ENCODE peak calls at places on chromosome 11, in ten cellular contexts. One of them, this sample, is unnamed.

GRCh38 chr11:32088117-32088941 is 2.5 kb upstream of the RCN1 start:
- DNase-seq in SJCRH30: peak; percentile 95
- DNase-seq in NCI-H345: peak; percentile 17
- DNase-seq in fibroblast of the conjunctiva: peak; percentile 82
- DNase-seq in activated CD4-positive, alpha-beta T cell treated with anti-CD3 and anti-CD28 coated beads, Interleukin-2, amount 50 U/mL, for 4 hours: no peak
- DNase-seq in activated T-cell treated with anti-CD3 and anti-CD28 coated beads, Interleukin-2, amount 50 U/mL, for 72 hours: peak; percentile 36
- DNase-seq in heart left ventricle: peak; percentile 61
- DNase-seq in NCI-H146: no peak
- DNase-seq in fibroblast of lung: peak; percentile 89
- DNase-seq in stimulated activated CD8-positive, alpha-beta memory T cell treated with anti-CD3 and anti-CD28 coated beads, Interleukin-7, amount 100 ng/mL, for 1 hour: no peak
- DNase-seq in this sample: peak; percentile 65

GRCh38 chr11:1433568-1433967 is 43.8 kb downstream of the BRSK2 start:
- DNase-seq in SJCRH30: no peak
- DNase-seq in NCI-H345: no peak
- DNase-seq in fibroblast of the conjunctiva: no peak
- DNase-seq in activated CD4-positive, alpha-beta T cell treated with anti-CD3 and anti-CD28 coated beads, Interleukin-2, amount 50 U/mL, for 4 hours: no peak
- DNase-seq in activated T-cell treated with anti-CD3 and anti-CD28 coated beads, Interleukin-2, amount 50 U/mL, for 72 hours: no peak
- DNase-seq in heart left ventricle: no peak
- DNase-seq in NCI-H146: no peak
- DNase-seq in fibroblast of lung: no peak
- DNase-seq in stimulated activated CD8-positive, alpha-beta memory T cell treated with anti-CD3 and anti-CD28 coated beads, Interleukin-7, amount 100 ng/mL, for 1 hour: no peak
- DNase-seq in this sample: no peak

GRCh38 chr11:65355013-65355775 is 643 bp downstream of the TIGD3 start:
- DNase-seq in SJCRH30: peak; percentile 50
- DNase-seq in NCI-H345: peak; percentile 83
- DNase-seq in fibroblast of the conjunctiva: no peak
- DNase-seq in activated CD4-positive, alpha-beta T cell treated with anti-CD3 and anti-CD28 coated beads, Interleukin-2, amount 50 U/mL, for 4 hours: peak; percentile 70
- DNase-seq in activated T-cell treated with anti-CD3 and anti-CD28 coated beads, Interleukin-2, amount 50 U/mL, for 72 hours: peak; percentile 42
- DNase-seq in heart left ventricle: no peak
- DNase-seq in NCI-H146: peak; percentile 93
- DNase-seq in fibroblast of lung: no peak
- DNase-seq in stimulated activated CD8-positive, alpha-beta memory T cell treated with anti-CD3 and anti-CD28 coated beads, Interleukin-7, amount 100 ng/mL, for 1 hour: peak; percentile 14
- DNase-seq in this sample: peak; percentile 50

GRCh38 chr11:19511413-19512183 is 201.0 kb upstream of the NAV2 start:
- DNase-seq in SJCRH30: peak; percentile 86
- DNase-seq in NCI-H345: peak; percentile 82
- DNase-seq in fibroblast of the conjunctiva: peak; percentile 20
- DNase-seq in activated CD4-positive, alpha-beta T cell treated with anti-CD3 and anti-CD28 coated beads, Interleukin-2, amount 50 U/mL, for 4 hours: no peak
- DNase-seq in activated T-cell treated with anti-CD3 and anti-CD28 coated beads, Interleukin-2, amount 50 U/mL, for 72 hours: no peak
- DNase-seq in heart left ventricle: peak; percentile 62
- DNase-seq in NCI-H146: peak; percentile 57
- DNase-seq in fibroblast of lung: peak; percentile 73
- DNase-seq in stimulated activated CD8-positive, alpha-beta memory T cell treated with anti-CD3 and anti-CD28 coated beads, Interleukin-7, amount 100 ng/mL, for 1 hour: no peak
- DNase-seq in this sample: peak; percentile 60

GRCh38 chr11:86595401-86595800 is 77.0 kb downstream of the ME3 start:
- DNase-seq in SJCRH30: no peak
- DNase-seq in NCI-H345: no peak
- DNase-seq in fibroblast of the conjunctiva: no peak
- DNase-seq in activated CD4-positive, alpha-beta T cell treated with anti-CD3 and anti-CD28 coated beads, Interleukin-2, amount 50 U/mL, for 4 hours: no peak
- DNase-seq in activated T-cell treated with anti-CD3 and anti-CD28 coated beads, Interleukin-2, amount 50 U/mL, for 72 hours: no peak
- DNase-seq in heart left ventricle: no peak
- DNase-seq in NCI-H146: no peak
- DNase-seq in fibroblast of lung: no peak
- DNase-seq in stimulated activated CD8-positive, alpha-beta memory T cell treated with anti-CD3 and anti-CD28 coated beads, Interleukin-7, amount 100 ng/mL, for 1 hour: no peak
- DNase-seq in this sample: no peak

GRCh38 chr11:125933030-125933813 is 12.6 kb upstream of the VSIG10L2 start:
- DNase-seq in SJCRH30: no peak
- DNase-seq in NCI-H345: no peak
- DNase-seq in fibroblast of the conjunctiva: no peak
- DNase-seq in activated CD4-positive, alpha-beta T cell treated with anti-CD3 and anti-CD28 coated beads, Interleukin-2, amount 50 U/mL, for 4 hours: no peak
- DNase-seq in activated T-cell treated with anti-CD3 and anti-CD28 coated beads, Interleukin-2, amount 50 U/mL, for 72 hours: peak; percentile 37
- DNase-seq in heart left ventricle: no peak
- DNase-seq in NCI-H146: no peak
- DNase-seq in fibroblast of lung: no peak
- DNase-seq in stimulated activated CD8-positive, alpha-beta memory T cell treated with anti-CD3 and anti-CD28 coated beads, Interleukin-7, amount 100 ng/mL, for 1 hour: no peak
- DNase-seq in this sample: no peak

GRCh38 chr11:68962527-68963250 is 18.1 kb downstream of the MRGPRD start:
- DNase-seq in SJCRH30: peak; percentile 42
- DNase-seq in NCI-H345: no peak
- DNase-seq in fibroblast of the conjunctiva: no peak
- DNase-seq in activated CD4-positive, alpha-beta T cell treated with anti-CD3 and anti-CD28 coated beads, Interleukin-2, amount 50 U/mL, for 4 hours: peak; percentile 21
- DNase-seq in activated T-cell treated with anti-CD3 and anti-CD28 coated beads, Interleukin-2, amount 50 U/mL, for 72 hours: peak; percentile 12
- DNase-seq in heart left ventricle: no peak
- DNase-seq in NCI-H146: no peak
- DNase-seq in fibroblast of lung: no peak
- DNase-seq in stimulated activated CD8-positive, alpha-beta memory T cell treated with anti-CD3 and anti-CD28 coated beads, Interleukin-7, amount 100 ng/mL, for 1 hour: no peak
- DNase-seq in this sample: no peak

GRCh38 chr11:6674856-6675255 is 8.3 kb downstream of the MRPL17 start:
- DNase-seq in SJCRH30: no peak
- DNase-seq in NCI-H345: no peak
- DNase-seq in fibroblast of the conjunctiva: no peak
- DNase-seq in activated CD4-positive, alpha-beta T cell treated with anti-CD3 and anti-CD28 coated beads, Interleukin-2, amount 50 U/mL, for 4 hours: no peak
- DNase-seq in activated T-cell treated with anti-CD3 and anti-CD28 coated beads, Interleukin-2, amount 50 U/mL, for 72 hours: no peak
- DNase-seq in heart left ventricle: no peak
- DNase-seq in NCI-H146: no peak
- DNase-seq in fibroblast of lung: no peak
- DNase-seq in stimulated activated CD8-positive, alpha-beta memory T cell treated with anti-CD3 and anti-CD28 coated beads, Interleukin-7, amount 100 ng/mL, for 1 hour: no peak
- DNase-seq in this sample: no peak

GRCh38 chr11:13966486-13966885 is 4.0 kb downstream of the SPON1 start:
- DNase-seq in SJCRH30: no peak
- DNase-seq in NCI-H345: no peak
- DNase-seq in fibroblast of the conjunctiva: no peak
- DNase-seq in activated CD4-positive, alpha-beta T cell treated with anti-CD3 and anti-CD28 coated beads, Interleukin-2, amount 50 U/mL, for 4 hours: no peak
- DNase-seq in activated T-cell treated with anti-CD3 and anti-CD28 coated beads, Interleukin-2, amount 50 U/mL, for 72 hours: no peak
- DNase-seq in heart left ventricle: no peak
- DNase-seq in NCI-H146: no peak
- DNase-seq in fibroblast of lung: no peak
- DNase-seq in stimulated activated CD8-positive, alpha-beta memory T cell treated with anti-CD3 and anti-CD28 coated beads, Interleukin-7, amount 100 ng/mL, for 1 hour: no peak
- DNase-seq in this sample: no peak

GRCh38 chr11:34890812-34891211 is 25.4 kb downstream of the APIP start:
- DNase-seq in SJCRH30: peak; percentile 28
- DNase-seq in NCI-H345: peak; percentile 54
- DNase-seq in fibroblast of the conjunctiva: peak; percentile 39
- DNase-seq in activated CD4-positive, alpha-beta T cell treated with anti-CD3 and anti-CD28 coated beads, Interleukin-2, amount 50 U/mL, for 4 hours: no peak
- DNase-seq in activated T-cell treated with anti-CD3 and anti-CD28 coated beads, Interleukin-2, amount 50 U/mL, for 72 hours: no peak
- DNase-seq in heart left ventricle: no peak
- DNase-seq in NCI-H146: peak; percentile 71
- DNase-seq in fibroblast of lung: peak; percentile 81
- DNase-seq in stimulated activated CD8-positive, alpha-beta memory T cell treated with anti-CD3 and anti-CD28 coated beads, Interleukin-7, amount 100 ng/mL, for 1 hour: no peak
- DNase-seq in this sample: peak; percentile 70

GRCh38 chr11:32312865-32313403 is 122.4 kb downstream of the WT1 start:
- DNase-seq in SJCRH30: peak; percentile 32
- DNase-seq in NCI-H345: peak; percentile 1
- DNase-seq in fibroblast of the conjunctiva: no peak
- DNase-seq in activated CD4-positive, alpha-beta T cell treated with anti-CD3 and anti-CD28 coated beads, Interleukin-2, amount 50 U/mL, for 4 hours: no peak
- DNase-seq in activated T-cell treated with anti-CD3 and anti-CD28 coated beads, Interleukin-2, amount 50 U/mL, for 72 hours: peak; percentile 52
- DNase-seq in heart left ventricle: no peak
- DNase-seq in NCI-H146: peak; percentile 11
- DNase-seq in fibroblast of lung: peak; percentile 76
- DNase-seq in stimulated activated CD8-positive, alpha-beta memory T cell treated with anti-CD3 and anti-CD28 coated beads, Interleukin-7, amount 100 ng/mL, for 1 hour: no peak
- DNase-seq in this sample: peak; percentile 20

GRCh38 chr11:44711113-44711512 is 15.6 kb upstream of the TSPAN18 start:
- DNase-seq in SJCRH30: peak; percentile 60
- DNase-seq in NCI-H345: no peak
- DNase-seq in fibroblast of the conjunctiva: no peak
- DNase-seq in activated CD4-positive, alpha-beta T cell treated with anti-CD3 and anti-CD28 coated beads, Interleukin-2, amount 50 U/mL, for 4 hours: no peak
- DNase-seq in activated T-cell treated with anti-CD3 and anti-CD28 coated beads, Interleukin-2, amount 50 U/mL, for 72 hours: no peak
- DNase-seq in heart left ventricle: no peak
- DNase-seq in NCI-H146: no peak
- DNase-seq in fibroblast of lung: no peak
- DNase-seq in stimulated activated CD8-positive, alpha-beta memory T cell treated with anti-CD3 and anti-CD28 coated beads, Interleukin-7, amount 100 ng/mL, for 1 hour: no peak
- DNase-seq in this sample: no peak

GRCh38 chr11:61509058-61510029 is 795 bp downstream of the LRRC10B start:
- DNase-seq in SJCRH30: peak; percentile 74
- DNase-seq in NCI-H345: peak; percentile 81
- DNase-seq in fibroblast of the conjunctiva: peak; percentile 37
- DNase-seq in activated CD4-positive, alpha-beta T cell treated with anti-CD3 and anti-CD28 coated beads, Interleukin-2, amount 50 U/mL, for 4 hours: peak; percentile 44
- DNase-seq in activated T-cell treated with anti-CD3 and anti-CD28 coated beads, Interleukin-2, amount 50 U/mL, for 72 hours: peak; percentile 78
- DNase-seq in heart left ventricle: peak; percentile 80
- DNase-seq in NCI-H146: peak; percentile 89
- DNase-seq in fibroblast of lung: peak; percentile 76
- DNase-seq in stimulated activated CD8-positive, alpha-beta memory T cell treated with anti-CD3 and anti-CD28 coated beads, Interleukin-7, amount 100 ng/mL, for 1 hour: no peak
- DNase-seq in this sample: peak; percentile 86

GRCh38 chr11:1670928-1671371 is 26.0 kb upstream of the KRTAP5-6 start:
- DNase-seq in SJCRH30: no peak
- DNase-seq in NCI-H345: no peak
- DNase-seq in fibroblast of the conjunctiva: no peak
- DNase-seq in activated CD4-positive, alpha-beta T cell treated with anti-CD3 and anti-CD28 coated beads, Interleukin-2, amount 50 U/mL, for 4 hours: no peak
- DNase-seq in activated T-cell treated with anti-CD3 and anti-CD28 coated beads, Interleukin-2, amount 50 U/mL, for 72 hours: no peak
- DNase-seq in heart left ventricle: no peak
- DNase-seq in NCI-H146: no peak
- DNase-seq in fibroblast of lung: no peak
- DNase-seq in stimulated activated CD8-positive, alpha-beta memory T cell treated with anti-CD3 and anti-CD28 coated beads, Interleukin-7, amount 100 ng/mL, for 1 hour: no peak
- DNase-seq in this sample: no peak

GRCh38 chr11:44980533-44981427 is 30.1 kb upstream of the TP53I11 start:
- DNase-seq in SJCRH30: no peak
- DNase-seq in NCI-H345: no peak
- DNase-seq in fibroblast of the conjunctiva: no peak
- DNase-seq in activated CD4-positive, alpha-beta T cell treated with anti-CD3 and anti-CD28 coated beads, Interleukin-2, amount 50 U/mL, for 4 hours: no peak
- DNase-seq in activated T-cell treated with anti-CD3 and anti-CD28 coated beads, Interleukin-2, amount 50 U/mL, for 72 hours: no peak
- DNase-seq in heart left ventricle: no peak
- DNase-seq in NCI-H146: no peak
- DNase-seq in fibroblast of lung: no peak
- DNase-seq in stimulated activated CD8-positive, alpha-beta memory T cell treated with anti-CD3 and anti-CD28 coated beads, Interleukin-7, amount 100 ng/mL, for 1 hour: no peak
- DNase-seq in this sample: no peak

GRCh38 chr11:124766156-124766555 is 4.1 kb upstream of the ESAM start:
- DNase-seq in SJCRH30: no peak
- DNase-seq in NCI-H345: no peak
- DNase-seq in fibroblast of the conjunctiva: no peak
- DNase-seq in activated CD4-positive, alpha-beta T cell treated with anti-CD3 and anti-CD28 coated beads, Interleukin-2, amount 50 U/mL, for 4 hours: no peak
- DNase-seq in activated T-cell treated with anti-CD3 and anti-CD28 coated beads, Interleukin-2, amount 50 U/mL, for 72 hours: no peak
- DNase-seq in heart left ventricle: no peak
- DNase-seq in NCI-H146: no peak
- DNase-seq in fibroblast of lung: no peak
- DNase-seq in stimulated activated CD8-positive, alpha-beta memory T cell treated with anti-CD3 and anti-CD28 coated beads, Interleukin-7, amount 100 ng/mL, for 1 hour: no peak
- DNase-seq in this sample: no peak

GRCh38 chr11:86499723-86500129 is 125.0 kb downstream of the CCDC81 start:
- DNase-seq in SJCRH30: no peak
- DNase-seq in NCI-H345: no peak
- DNase-seq in fibroblast of the conjunctiva: no peak
- DNase-seq in activated CD4-positive, alpha-beta T cell treated with anti-CD3 and anti-CD28 coated beads, Interleukin-2, amount 50 U/mL, for 4 hours: no peak
- DNase-seq in activated T-cell treated with anti-CD3 and anti-CD28 coated beads, Interleukin-2, amount 50 U/mL, for 72 hours: no peak
- DNase-seq in heart left ventricle: no peak
- DNase-seq in NCI-H146: no peak
- DNase-seq in fibroblast of lung: no peak
- DNase-seq in stimulated activated CD8-positive, alpha-beta memory T cell treated with anti-CD3 and anti-CD28 coated beads, Interleukin-7, amount 100 ng/mL, for 1 hour: no peak
- DNase-seq in this sample: no peak

GRCh38 chr11:71979582-71979981 is 19.1 kb upstream of the IL18BP start:
- DNase-seq in SJCRH30: no peak
- DNase-seq in NCI-H345: no peak
- DNase-seq in fibroblast of the conjunctiva: no peak
- DNase-seq in activated CD4-positive, alpha-beta T cell treated with anti-CD3 and anti-CD28 coated beads, Interleukin-2, amount 50 U/mL, for 4 hours: no peak
- DNase-seq in activated T-cell treated with anti-CD3 and anti-CD28 coated beads, Interleukin-2, amount 50 U/mL, for 72 hours: no peak
- DNase-seq in heart left ventricle: no peak
- DNase-seq in NCI-H146: no peak
- DNase-seq in fibroblast of lung: no peak
- DNase-seq in stimulated activated CD8-positive, alpha-beta memory T cell treated with anti-CD3 and anti-CD28 coated beads, Interleukin-7, amount 100 ng/mL, for 1 hour: no peak
- DNase-seq in this sample: no peak

GRCh38 chr11:117279711-117280376 is 11.3 kb upstream of the BACE1-AS start:
- DNase-seq in SJCRH30: no peak
- DNase-seq in NCI-H345: no peak
- DNase-seq in fibroblast of the conjunctiva: no peak
- DNase-seq in activated CD4-positive, alpha-beta T cell treated with anti-CD3 and anti-CD28 coated beads, Interleukin-2, amount 50 U/mL, for 4 hours: no peak
- DNase-seq in activated T-cell treated with anti-CD3 and anti-CD28 coated beads, Interleukin-2, amount 50 U/mL, for 72 hours: no peak
- DNase-seq in heart left ventricle: no peak
- DNase-seq in NCI-H146: no peak
- DNase-seq in fibroblast of lung: no peak
- DNase-seq in stimulated activated CD8-positive, alpha-beta memory T cell treated with anti-CD3 and anti-CD28 coated beads, Interleukin-7, amount 100 ng/mL, for 1 hour: no peak
- DNase-seq in this sample: no peak

GRCh38 chr11:115674176-115674575 is 170.0 kb upstream of the CADM1 start:
- DNase-seq in SJCRH30: no peak
- DNase-seq in NCI-H345: no peak
- DNase-seq in fibroblast of the conjunctiva: no peak
- DNase-seq in activated CD4-positive, alpha-beta T cell treated with anti-CD3 and anti-CD28 coated beads, Interleukin-2, amount 50 U/mL, for 4 hours: no peak
- DNase-seq in activated T-cell treated with anti-CD3 and anti-CD28 coated beads, Interleukin-2, amount 50 U/mL, for 72 hours: no peak
- DNase-seq in heart left ventricle: no peak
- DNase-seq in NCI-H146: no peak
- DNase-seq in fibroblast of lung: no peak
- DNase-seq in stimulated activated CD8-positive, alpha-beta memory T cell treated with anti-CD3 and anti-CD28 coated beads, Interleukin-7, amount 100 ng/mL, for 1 hour: no peak
- DNase-seq in this sample: no peak

GRCh38 chr11:22037505-22037904 is 155.4 kb upstream of the ANO5 start:
- DNase-seq in SJCRH30: no peak
- DNase-seq in NCI-H345: no peak
- DNase-seq in fibroblast of the conjunctiva: no peak
- DNase-seq in activated CD4-positive, alpha-beta T cell treated with anti-CD3 and anti-CD28 coated beads, Interleukin-2, amount 50 U/mL, for 4 hours: no peak
- DNase-seq in activated T-cell treated with anti-CD3 and anti-CD28 coated beads, Interleukin-2, amount 50 U/mL, for 72 hours: no peak
- DNase-seq in heart left ventricle: no peak
- DNase-seq in NCI-H146: no peak
- DNase-seq in fibroblast of lung: no peak
- DNase-seq in stimulated activated CD8-positive, alpha-beta memory T cell treated with anti-CD3 and anti-CD28 coated beads, Interleukin-7, amount 100 ng/mL, for 1 hour: no peak
- DNase-seq in this sample: no peak

GRCh38 chr11:13269775-13270174 is 7.8 kb upstream of the BMAL1 start:
- DNase-seq in SJCRH30: no peak
- DNase-seq in NCI-H345: no peak
- DNase-seq in fibroblast of the conjunctiva: no peak
- DNase-seq in activated CD4-positive, alpha-beta T cell treated with anti-CD3 and anti-CD28 coated beads, Interleukin-2, amount 50 U/mL, for 4 hours: no peak
- DNase-seq in activated T-cell treated with anti-CD3 and anti-CD28 coated beads, Interleukin-2, amount 50 U/mL, for 72 hours: no peak
- DNase-seq in heart left ventricle: no peak
- DNase-seq in NCI-H146: no peak
- DNase-seq in fibroblast of lung: no peak
- DNase-seq in stimulated activated CD8-positive, alpha-beta memory T cell treated with anti-CD3 and anti-CD28 coated beads, Interleukin-7, amount 100 ng/mL, for 1 hour: no peak
- DNase-seq in this sample: no peak

GRCh38 chr11:133787379-133788103 is 57.8 kb downstream of the SPATA19 start:
- DNase-seq in SJCRH30: no peak
- DNase-seq in NCI-H345: peak; percentile 29
- DNase-seq in fibroblast of the conjunctiva: no peak
- DNase-seq in activated CD4-positive, alpha-beta T cell treated with anti-CD3 and anti-CD28 coated beads, Interleukin-2, amount 50 U/mL, for 4 hours: no peak
- DNase-seq in activated T-cell treated with anti-CD3 and anti-CD28 coated beads, Interleukin-2, amount 50 U/mL, for 72 hours: no peak
- DNase-seq in heart left ventricle: peak; percentile 67
- DNase-seq in NCI-H146: no peak
- DNase-seq in fibroblast of lung: no peak
- DNase-seq in stimulated activated CD8-positive, alpha-beta memory T cell treated with anti-CD3 and anti-CD28 coated beads, Interleukin-7, amount 100 ng/mL, for 1 hour: no peak
- DNase-seq in this sample: no peak

GRCh38 chr11:48162197-48162886 is 54.3 kb upstream of the OR4B1 start:
- DNase-seq in SJCRH30: no peak
- DNase-seq in NCI-H345: no peak
- DNase-seq in fibroblast of the conjunctiva: no peak
- DNase-seq in activated CD4-positive, alpha-beta T cell treated with anti-CD3 and anti-CD28 coated beads, Interleukin-2, amount 50 U/mL, for 4 hours: no peak
- DNase-seq in activated T-cell treated with anti-CD3 and anti-CD28 coated beads, Interleukin-2, amount 50 U/mL, for 72 hours: no peak
- DNase-seq in heart left ventricle: no peak
- DNase-seq in NCI-H146: no peak
- DNase-seq in fibroblast of lung: no peak
- DNase-seq in stimulated activated CD8-positive, alpha-beta memory T cell treated with anti-CD3 and anti-CD28 coated beads, Interleukin-7, amount 100 ng/mL, for 1 hour: no peak
- DNase-seq in this sample: no peak

GRCh38 chr11:15341587-15341986 is 226.9 kb downstream of the INSC start:
- DNase-seq in SJCRH30: no peak
- DNase-seq in NCI-H345: no peak
- DNase-seq in fibroblast of the conjunctiva: no peak
- DNase-seq in activated CD4-positive, alpha-beta T cell treated with anti-CD3 and anti-CD28 coated beads, Interleukin-2, amount 50 U/mL, for 4 hours: no peak
- DNase-seq in activated T-cell treated with anti-CD3 and anti-CD28 coated beads, Interleukin-2, amount 50 U/mL, for 72 hours: no peak
- DNase-seq in heart left ventricle: no peak
- DNase-seq in NCI-H146: no peak
- DNase-seq in fibroblast of lung: no peak
- DNase-seq in stimulated activated CD8-positive, alpha-beta memory T cell treated with anti-CD3 and anti-CD28 coated beads, Interleukin-7, amount 100 ng/mL, for 1 hour: no peak
- DNase-seq in this sample: no peak

GRCh38 chr11:134554106-134554505 is 142.1 kb upstream of the B3GAT1 start:
- DNase-seq in SJCRH30: peak; percentile 61
- DNase-seq in NCI-H345: no peak
- DNase-seq in fibroblast of the conjunctiva: no peak
- DNase-seq in activated CD4-positive, alpha-beta T cell treated with anti-CD3 and anti-CD28 coated beads, Interleukin-2, amount 50 U/mL, for 4 hours: no peak
- DNase-seq in activated T-cell treated with anti-CD3 and anti-CD28 coated beads, Interleukin-2, amount 50 U/mL, for 72 hours: no peak
- DNase-seq in heart left ventricle: no peak
- DNase-seq in NCI-H146: no peak
- DNase-seq in fibroblast of lung: no peak
- DNase-seq in stimulated activated CD8-positive, alpha-beta memory T cell treated with anti-CD3 and anti-CD28 coated beads, Interleukin-7, amount 100 ng/mL, for 1 hour: no peak
- DNase-seq in this sample: no peak

GRCh38 chr11:129636926-129637325 is 178.7 kb upstream of the TMEM45B start:
- DNase-seq in SJCRH30: peak; percentile 32
- DNase-seq in NCI-H345: no peak
- DNase-seq in fibroblast of the conjunctiva: no peak
- DNase-seq in activated CD4-positive, alpha-beta T cell treated with anti-CD3 and anti-CD28 coated beads, Interleukin-2, amount 50 U/mL, for 4 hours: no peak
- DNase-seq in activated T-cell treated with anti-CD3 and anti-CD28 coated beads, Interleukin-2, amount 50 U/mL, for 72 hours: no peak
- DNase-seq in heart left ventricle: no peak
- DNase-seq in NCI-H146: no peak
- DNase-seq in fibroblast of lung: peak; percentile 23
- DNase-seq in stimulated activated CD8-positive, alpha-beta memory T cell treated with anti-CD3 and anti-CD28 coated beads, Interleukin-7, amount 100 ng/mL, for 1 hour: no peak
- DNase-seq in this sample: no peak

GRCh38 chr11:87019582-87020271 is 18.0 kb upstream of the TMEM135 start:
- DNase-seq in SJCRH30: peak; percentile 24
- DNase-seq in NCI-H345: no peak
- DNase-seq in fibroblast of the conjunctiva: no peak
- DNase-seq in activated CD4-positive, alpha-beta T cell treated with anti-CD3 and anti-CD28 coated beads, Interleukin-2, amount 50 U/mL, for 4 hours: no peak
- DNase-seq in activated T-cell treated with anti-CD3 and anti-CD28 coated beads, Interleukin-2, amount 50 U/mL, for 72 hours: no peak
- DNase-seq in heart left ventricle: no peak
- DNase-seq in NCI-H146: no peak
- DNase-seq in fibroblast of lung: no peak
- DNase-seq in stimulated activated CD8-positive, alpha-beta memory T cell treated with anti-CD3 and anti-CD28 coated beads, Interleukin-7, amount 100 ng/mL, for 1 hour: no peak
- DNase-seq in this sample: no peak

This sample was measured in COR-L47.